ENCODE peak calls at places on chromosomes 11 and 22, in six cellular contexts. M is HepG2, Z is SK-N-SH, S is K562, A is GM12878, P is H1. I is an unnamed sample.

GRCh38 chr11:70159612-70160570 is 43.2 kb upstream of the FADD start:
- DNase-seq in Z (no peak), S (no peak), P (no peak), M (no peak), A (no peak), I (no peak)

GRCh38 chr11:109644158-109644557 is 222.2 kb downstream of the C11orf87 start:
- DNase-seq in M (no peak), P (no peak), S (no peak), Z (peak; percentile 55), A (no peak), I (no peak)

GRCh38 chr11:27183672-27184457 is 143.2 kb downstream of the BBOX1 start:
- DNase-seq in P (no peak), A (peak; percentile 12), Z (peak; percentile 25), M (peak; percentile 63), S (peak; percentile 29), I (peak; percentile 8)

GRCh38 chr11:35061516-35062440 is 77.2 kb upstream of the CD44 start:
- DNase-seq in A (no peak), Z (no peak), S (no peak), M (no peak), P (no peak), I (no peak)

GRCh38 chr22:21942407-21942895 is 10.2 kb downstream of the PPM1F start:
- DNase-seq in Z (no peak), S (no peak), P (no peak), A (no peak), M (no peak), I (no peak)

GRCh38 chr11:84194696-84195095 is 908.5 kb upstream of the CCDC90B start:
- DNase-seq in A (no peak), M (no peak), S (no peak), P (no peak), Z (no peak), I (no peak)

GRCh38 chr11:114180301-114181055 is 115.7 kb upstream of the NNMT start:
- DNase-seq in S (no peak), M (peak; percentile 12), Z (peak; percentile 61), P (no peak), A (no peak), I (no peak)

GRCh38 chr11:19422257-19422656 is 181.5 kb upstream of the E2F8 start:
- DNase-seq in A (no peak), P (no peak), M (no peak), S (no peak), Z (no peak), I (no peak)

GRCh38 chr11:122424636-122425035 is 230.9 kb upstream of the UBASH3B start:
- DNase-seq in S (no peak), M (no peak), Z (no peak), P (no peak), A (no peak), I (no peak)

GRCh38 chr11:67352546-67353316 is 615 bp downstream of the POLD4 start:
- DNase-seq in S (peak; percentile 47), P (no peak), Z (no peak), M (peak; percentile 20), A (no peak), I (no peak)
- TF ChIP-seq TAF1 in S (no peak), P (no peak), Z (no peak), M (no peak), A (no peak), I (no peak)

GRCh38 chr11:7547091-7547490 is 33.3 kb downstream of the PPFIBP2 start:
- DNase-seq in M (no peak), Z (no peak), S (no peak), P (no peak), A (no peak), I (no peak)
- TF ChIP-seq TAF1 in M (no peak), Z (no peak), S (no peak), P (no peak), A (no peak), I (no peak)

GRCh38 chr11:46437106-46437689 is 45.6 kb upstream of the CHRM4 start:
- DNase-seq in Z (no peak), A (peak; percentile 57), P (no peak), S (no peak), M (no peak), I (no peak)
- TF ChIP-seq TAF1 in Z (no peak), A (no peak), P (no peak), S (no peak), M (no peak), I (no peak)

DNA sequence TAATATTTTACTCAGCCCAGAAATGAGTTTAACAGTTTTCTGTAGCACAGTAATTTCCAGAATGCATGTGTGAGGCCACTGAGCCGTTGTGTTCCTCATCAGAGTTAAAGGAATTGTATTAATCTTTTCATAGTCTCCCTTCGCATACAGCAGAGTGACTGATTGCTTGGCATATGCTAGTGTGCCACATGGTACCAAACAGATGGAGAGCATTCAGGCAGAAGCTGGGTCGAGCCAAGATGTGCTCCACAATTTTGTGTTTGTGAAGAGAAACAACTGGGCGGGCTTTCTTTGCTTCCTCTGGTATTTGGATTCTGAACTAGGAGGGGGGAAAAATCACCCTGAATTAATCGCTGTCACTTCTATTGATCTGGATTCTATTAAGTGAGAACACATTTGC is 85.8 kb downstream of the CASP12 start:
- DNase-seq in A (no peak), P (no peak), M (no peak), Z (no peak), S (no peak), I (no peak)
- TF ChIP-seq TAF1 in A (no peak), P (no peak), M (no peak), Z (no peak), S (no peak), I (no peak)

I was measured in GM12891.